ENCODE peak calls at places on chromosomes 16 and 17, in six cellular contexts. One of them, this sample, is unnamed.

GRCh38 chr16:11621920-11622651 is 35.4 kb upstream of the LITAF start:
- DNase-seq in PC-3: no peak
- DNase-seq in stomach: no peak
- DNase-seq in stimulated activated CD8-positive, alpha-beta memory T cell treated with anti-CD3 and anti-CD28 coated beads, Interleukin-7, amount 100 ng/mL, for 1 hour: no peak
- DNase-seq in Peyer's patch: no peak
- DNase-seq in NCI-H1417: peak; percentile 21
- DNase-seq in this sample: no peak

GRCh38 chr16:57151369-57151768 is 34.5 kb downstream of the PSME3IP1 start:
- DNase-seq in PC-3: no peak
- DNase-seq in stomach: peak; percentile 9
- DNase-seq in stimulated activated CD8-positive, alpha-beta memory T cell treated with anti-CD3 and anti-CD28 coated beads, Interleukin-7, amount 100 ng/mL, for 1 hour: no peak
- DNase-seq in Peyer's patch: no peak
- DNase-seq in NCI-H1417: no peak
- DNase-seq in this sample: no peak

GRCh38 chr17:81097943-81098308 is 63.0 kb downstream of the BAIAP2 start:
- DNase-seq in PC-3: peak; percentile 79
- DNase-seq in stomach: no peak
- DNase-seq in stimulated activated CD8-positive, alpha-beta memory T cell treated with anti-CD3 and anti-CD28 coated beads, Interleukin-7, amount 100 ng/mL, for 1 hour: no peak
- DNase-seq in Peyer's patch: peak; percentile 61
- DNase-seq in NCI-H1417: no peak
- DNase-seq in this sample: no peak

GRCh38 chr17:4177732-4178131 is 34.7 kb downstream of the CYB5D2 start:
- DNase-seq in PC-3: no peak
- DNase-seq in stomach: no peak
- DNase-seq in stimulated activated CD8-positive, alpha-beta memory T cell treated with anti-CD3 and anti-CD28 coated beads, Interleukin-7, amount 100 ng/mL, for 1 hour: no peak
- DNase-seq in Peyer's patch: no peak
- DNase-seq in NCI-H1417: no peak
- DNase-seq in this sample: no peak

GRCh38 chr17:14693382-14693781 is 392.5 kb downstream of the HS3ST3B1 start:
- DNase-seq in PC-3: no peak
- DNase-seq in stomach: no peak
- DNase-seq in stimulated activated CD8-positive, alpha-beta memory T cell treated with anti-CD3 and anti-CD28 coated beads, Interleukin-7, amount 100 ng/mL, for 1 hour: no peak
- DNase-seq in Peyer's patch: no peak
- DNase-seq in NCI-H1417: no peak
- DNase-seq in this sample: no peak

GRCh38 chr16:54197758-54198157 is 88.8 kb downstream of the IRX3 start:
- DNase-seq in PC-3: no peak
- DNase-seq in stomach: no peak
- DNase-seq in stimulated activated CD8-positive, alpha-beta memory T cell treated with anti-CD3 and anti-CD28 coated beads, Interleukin-7, amount 100 ng/mL, for 1 hour: no peak
- DNase-seq in Peyer's patch: no peak
- DNase-seq in NCI-H1417: no peak
- DNase-seq in this sample: no peak

GRCh38 chr17:10460062-10460461 is 9.3 kb downstream of the MYH4 start:
- DNase-seq in PC-3: no peak
- DNase-seq in stomach: no peak
- DNase-seq in stimulated activated CD8-positive, alpha-beta memory T cell treated with anti-CD3 and anti-CD28 coated beads, Interleukin-7, amount 100 ng/mL, for 1 hour: no peak
- DNase-seq in Peyer's patch: no peak
- DNase-seq in NCI-H1417: no peak
- DNase-seq in this sample: no peak

GRCh38 chr17:74427048-74427762 is 4.7 kb upstream of the GPRC5C start:
- DNase-seq in PC-3: no peak
- DNase-seq in stomach: peak; percentile 86
- DNase-seq in stimulated activated CD8-positive, alpha-beta memory T cell treated with anti-CD3 and anti-CD28 coated beads, Interleukin-7, amount 100 ng/mL, for 1 hour: no peak
- DNase-seq in Peyer's patch: peak; percentile 86
- DNase-seq in NCI-H1417: no peak
- DNase-seq in this sample: no peak